ENCODE peak calls at places on chromosome 11, in five cellular contexts. One of them, this sample, is unnamed.

GRCh38 chr11:122656631-122657101 is 1.1 kb downstream of the UBASH3B start:
- DNase-seq in ovary: no peak
- DNase-seq in psoas muscle: peak; percentile 35
- DNase-seq in tibial nerve: no peak
- DNase-seq in stomach: peak; percentile 64
- DNase-seq in this sample: peak; percentile 40

GRCh38 chr11:119218141-119218878 is 12.2 kb downstream of the CBL start:
- DNase-seq in ovary: no peak
- DNase-seq in psoas muscle: no peak
- DNase-seq in tibial nerve: no peak
- DNase-seq in stomach: no peak
- DNase-seq in this sample: no peak

GRCh38 chr11:3154001-3154599 is 11.0 kb downstream of the OSBPL5 start:
- DNase-seq in ovary: peak; percentile 32
- DNase-seq in psoas muscle: peak; percentile 23
- DNase-seq in tibial nerve: no peak
- DNase-seq in stomach: no peak
- DNase-seq in this sample: no peak

GRCh38 chr11:2510626-2511402 is 66.0 kb downstream of the KCNQ1 start:
- DNase-seq in ovary: peak; percentile 11
- DNase-seq in psoas muscle: no peak
- DNase-seq in tibial nerve: peak; percentile 8
- DNase-seq in stomach: peak; percentile 19
- DNase-seq in this sample: peak; percentile 24

GRCh38 chr11:119195680-119196079 is 10.4 kb downstream of the NHERF4 start:
- DNase-seq in ovary: no peak
- DNase-seq in psoas muscle: no peak
- DNase-seq in tibial nerve: no peak
- DNase-seq in stomach: peak; percentile 75
- DNase-seq in this sample: no peak

GRCh38 chr11:36577859-36578258 is 10.1 kb downstream of the RAG1 start:
- DNase-seq in ovary: no peak
- DNase-seq in psoas muscle: no peak
- DNase-seq in tibial nerve: no peak
- DNase-seq in stomach: no peak
- DNase-seq in this sample: no peak

GRCh38 chr11:95912902-95913560 is 10.9 kb downstream of the MTMR2 start:
- DNase-seq in ovary: no peak
- DNase-seq in psoas muscle: no peak
- DNase-seq in tibial nerve: no peak
- DNase-seq in stomach: no peak
- DNase-seq in this sample: no peak

GRCh38 chr11:45278721-45279120 is 7.4 kb downstream of the SYT13 start:
- DNase-seq in ovary: no peak
- DNase-seq in psoas muscle: no peak
- DNase-seq in tibial nerve: no peak
- DNase-seq in stomach: no peak
- DNase-seq in this sample: no peak

GRCh38 chr11:119373917-119374631 is 7.4 kb downstream of the USP2 start:
- DNase-seq in ovary: peak; percentile 64
- DNase-seq in psoas muscle: peak; percentile 71
- DNase-seq in tibial nerve: peak; percentile 52
- DNase-seq in stomach: peak; percentile 83
- DNase-seq in this sample: no peak

GRCh38 chr11:34546511-34547206 is 33.1 kb upstream of the ELF5 start:
- DNase-seq in ovary: no peak
- DNase-seq in psoas muscle: no peak
- DNase-seq in tibial nerve: no peak
- DNase-seq in stomach: no peak
- DNase-seq in this sample: no peak

GRCh38 chr11:73140213-73141030 is 1.7 kb downstream of the FCHSD2 start:
- DNase-seq in ovary: peak; percentile 33
- DNase-seq in psoas muscle: peak; percentile 28
- DNase-seq in tibial nerve: no peak
- DNase-seq in stomach: peak; percentile 48
- DNase-seq in this sample: no peak

GRCh38 chr11:116928102-116928777 is 90.8 kb upstream of the APOA1 start:
- DNase-seq in ovary: no peak
- DNase-seq in psoas muscle: no peak
- DNase-seq in tibial nerve: no peak
- DNase-seq in stomach: no peak
- DNase-seq in this sample: peak; percentile 43

GRCh38 chr11:6635082-6635932 is 16.1 kb upstream of the TPP1 start:
- DNase-seq in ovary: peak; percentile 67
- DNase-seq in psoas muscle: peak; percentile 51
- DNase-seq in tibial nerve: no peak
- DNase-seq in stomach: no peak
- DNase-seq in this sample: no peak

GRCh38 chr11:85821636-85822035 is 10.7 kb upstream of the SYTL2 start:
- DNase-seq in ovary: no peak
- DNase-seq in psoas muscle: no peak
- DNase-seq in tibial nerve: no peak
- DNase-seq in stomach: peak; percentile 57
- DNase-seq in this sample: no peak

GRCh38 chr11:36631704-36632287 is 33.8 kb upstream of the RAG2 start:
- DNase-seq in ovary: no peak
- DNase-seq in psoas muscle: no peak
- DNase-seq in tibial nerve: no peak
- DNase-seq in stomach: no peak
- DNase-seq in this sample: peak; percentile 16

GRCh38 chr11:6333112-6333511 is 12.8 kb upstream of the CAVIN3 start:
- DNase-seq in ovary: no peak
- DNase-seq in psoas muscle: no peak
- DNase-seq in tibial nerve: no peak
- DNase-seq in stomach: no peak
- DNase-seq in this sample: no peak

GRCh38 chr11:765025-765801 is 12.1 kb downstream of the GATD1 start:
- DNase-seq in ovary: peak; percentile 49
- DNase-seq in psoas muscle: peak; percentile 57
- DNase-seq in tibial nerve: no peak
- DNase-seq in stomach: peak; percentile 63
- DNase-seq in this sample: peak; percentile 77

GRCh38 chr11:20035701-20036601 is 124.3 kb downstream of the DBX1 start:
- DNase-seq in ovary: no peak
- DNase-seq in psoas muscle: no peak
- DNase-seq in tibial nerve: peak; percentile 29
- DNase-seq in stomach: no peak
- DNase-seq in this sample: no peak

GRCh38 chr11:119478711-119479285 is 55.8 kb upstream of the THY1 start:
- DNase-seq in ovary: no peak
- DNase-seq in psoas muscle: no peak
- DNase-seq in tibial nerve: no peak
- DNase-seq in stomach: peak; percentile 19
- DNase-seq in this sample: no peak

GRCh38 chr11:8564526-8564925 is 29.5 kb downstream of the STK33 start:
- DNase-seq in ovary: no peak
- DNase-seq in psoas muscle: no peak
- DNase-seq in tibial nerve: no peak
- DNase-seq in stomach: no peak
- DNase-seq in this sample: no peak

GRCh38 chr11:129115652-129116585 is 76.2 kb downstream of the ARHGAP32 start:
- DNase-seq in ovary: no peak
- DNase-seq in psoas muscle: no peak
- DNase-seq in tibial nerve: no peak
- DNase-seq in stomach: no peak
- DNase-seq in this sample: no peak

GRCh38 chr11:96341237-96342130 is 1.5 kb downstream of the MAML2 start:
- DNase-seq in ovary: peak; percentile 74
- DNase-seq in psoas muscle: peak; percentile 43
- DNase-seq in tibial nerve: no peak
- DNase-seq in stomach: peak; percentile 60
- DNase-seq in this sample: peak; percentile 52

GRCh38 chr11:57762235-57762866 is 749 bp downstream of the CTNND1 start:
- DNase-seq in ovary: no peak
- DNase-seq in psoas muscle: no peak
- DNase-seq in tibial nerve: no peak
- DNase-seq in stomach: no peak
- DNase-seq in this sample: no peak

GRCh38 chr11:115238802-115239201 is 265.4 kb downstream of the CADM1 start:
- DNase-seq in ovary: no peak
- DNase-seq in psoas muscle: no peak
- DNase-seq in tibial nerve: no peak
- DNase-seq in stomach: no peak
- DNase-seq in this sample: no peak

GRCh38 chr11:29272019-29272654 is 744.7 kb downstream of the KCNA4 start:
- DNase-seq in ovary: no peak
- DNase-seq in psoas muscle: no peak
- DNase-seq in tibial nerve: no peak
- DNase-seq in stomach: no peak
- DNase-seq in this sample: no peak

GRCh38 chr11:57549983-57550382 is 12.6 kb downstream of the SMTNL1 start:
- DNase-seq in ovary: no peak
- DNase-seq in psoas muscle: no peak
- DNase-seq in tibial nerve: no peak
- DNase-seq in stomach: no peak
- DNase-seq in this sample: no peak

GRCh38 chr11:14619580-14619979 is 24.0 kb upstream of the PDE3B start:
- DNase-seq in ovary: no peak
- DNase-seq in psoas muscle: no peak
- DNase-seq in tibial nerve: no peak
- DNase-seq in stomach: no peak
- DNase-seq in this sample: no peak

GRCh38 chr11:10568486-10568941 is at the start of gene LYVE1:
- DNase-seq in ovary: no peak
- DNase-seq in psoas muscle: no peak
- DNase-seq in tibial nerve: no peak
- DNase-seq in stomach: no peak
- DNase-seq in this sample: no peak

GRCh38 chr11:44621140-44621681 is 55.7 kb downstream of the CD82 start:
- DNase-seq in ovary: peak; percentile 80
- DNase-seq in psoas muscle: peak; percentile 74
- DNase-seq in tibial nerve: peak; percentile 59
- DNase-seq in stomach: peak; percentile 70
- DNase-seq in this sample: peak; percentile 71

GRCh38 chr11:60840711-60841430 is 1.0 kb upstream of the CCDC86 start:
- DNase-seq in ovary: no peak
- DNase-seq in psoas muscle: peak; percentile 45
- DNase-seq in tibial nerve: peak; percentile 30
- DNase-seq in stomach: no peak
- DNase-seq in this sample: no peak

DNA sequence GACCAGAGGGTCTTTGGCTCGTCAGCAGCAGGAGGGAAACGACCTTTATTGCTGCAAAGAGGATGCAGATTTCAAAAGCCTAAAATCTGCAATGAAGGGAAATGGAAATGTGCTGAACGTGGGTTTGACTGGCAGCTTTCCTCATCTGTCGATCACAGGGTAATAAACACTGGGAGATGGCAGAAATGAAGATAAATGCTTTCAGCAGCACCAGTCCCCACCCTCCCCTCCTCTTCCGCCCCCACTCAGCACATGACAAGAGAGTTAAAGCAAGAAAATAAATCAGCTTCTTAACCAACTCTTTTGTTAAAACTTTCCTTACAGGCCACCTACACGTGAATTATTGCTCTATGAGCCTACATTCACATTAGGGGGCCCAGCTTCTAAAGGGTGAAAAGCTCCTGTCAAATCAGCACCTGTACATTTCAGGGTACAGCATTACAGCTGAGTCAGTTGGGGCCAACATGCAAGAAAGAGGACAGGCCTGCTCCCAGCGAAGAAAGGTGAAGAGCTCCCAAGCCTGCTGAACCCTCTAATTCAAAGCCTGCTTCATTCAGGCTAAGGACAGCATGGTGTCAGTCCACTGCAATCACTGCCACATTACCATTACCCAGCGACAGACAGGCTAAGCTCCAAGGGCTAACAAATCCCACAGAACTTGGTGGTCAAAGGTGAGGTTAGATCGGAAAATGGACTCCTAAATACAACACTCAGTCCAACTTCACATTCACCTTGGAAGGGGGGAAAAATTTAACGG is 65.3 kb upstream of the CHRM4 start:
- DNase-seq in ovary: no peak
- DNase-seq in psoas muscle: no peak
- DNase-seq in tibial nerve: no peak
- DNase-seq in stomach: no peak
- DNase-seq in this sample: no peak
- TF ChIP-seq CTCF in ovary: no peak
- TF ChIP-seq CTCF in psoas muscle: no peak
- TF ChIP-seq CTCF in tibial nerve: no peak
- TF ChIP-seq CTCF in stomach: no peak
- TF ChIP-seq CTCF in this sample: no peak

DNA sequence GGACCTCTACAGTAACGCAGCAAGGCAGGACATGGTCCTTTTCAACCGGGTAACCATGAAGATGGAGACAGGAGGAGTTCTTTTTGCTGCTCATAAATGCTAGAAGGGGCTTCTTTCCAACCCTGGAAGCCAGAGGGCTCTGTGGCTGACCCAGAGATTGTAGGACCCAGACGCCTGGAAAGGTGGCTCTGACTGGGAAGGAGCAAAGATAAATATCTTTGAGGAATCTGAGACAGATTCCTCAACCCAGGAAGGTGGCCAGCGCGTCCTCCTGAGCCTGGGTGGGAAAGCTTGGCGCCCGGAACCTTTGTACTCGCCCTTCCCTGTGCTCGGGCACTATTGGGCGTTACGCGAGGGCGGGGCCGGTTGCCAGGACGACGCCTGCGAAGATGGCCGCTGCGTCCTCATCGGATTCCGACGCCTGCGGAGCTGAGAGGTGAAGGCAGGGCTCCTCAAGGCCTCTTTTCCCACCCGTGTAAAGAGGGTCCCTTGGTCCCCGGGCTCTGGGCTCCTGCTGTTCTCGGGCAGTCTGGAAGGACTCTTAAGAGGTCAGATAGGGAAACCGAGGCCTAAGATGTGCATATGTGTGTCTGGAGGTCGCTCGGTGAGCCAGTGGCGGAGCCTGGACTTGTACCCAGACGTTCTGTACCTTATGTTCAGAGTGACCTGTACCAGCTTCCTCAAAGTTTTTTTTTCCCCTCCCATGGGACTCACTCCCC is at the start of gene BBS1:
- DNase-seq in ovary: peak; percentile 89
- DNase-seq in psoas muscle: peak; percentile 88
- DNase-seq in tibial nerve: peak; percentile 85
- DNase-seq in stomach: peak; percentile 90
- DNase-seq in this sample: peak; percentile 89
- TF ChIP-seq CTCF in ovary: no peak
- TF ChIP-seq CTCF in psoas muscle: no peak
- TF ChIP-seq CTCF in tibial nerve: no peak
- TF ChIP-seq CTCF in stomach: no peak
- TF ChIP-seq CTCF in this sample: no peak

GRCh38 chr11:112343368-112344039 is 82.8 kb upstream of the PLET1 start:
- DNase-seq in ovary: no peak
- DNase-seq in psoas muscle: no peak
- DNase-seq in tibial nerve: no peak
- DNase-seq in stomach: no peak
- DNase-seq in this sample: no peak
- TF ChIP-seq CTCF in ovary: no peak
- TF ChIP-seq CTCF in psoas muscle: no peak
- TF ChIP-seq CTCF in tibial nerve: no peak
- TF ChIP-seq CTCF in stomach: no peak
- TF ChIP-seq CTCF in this sample: no peak

DNA sequence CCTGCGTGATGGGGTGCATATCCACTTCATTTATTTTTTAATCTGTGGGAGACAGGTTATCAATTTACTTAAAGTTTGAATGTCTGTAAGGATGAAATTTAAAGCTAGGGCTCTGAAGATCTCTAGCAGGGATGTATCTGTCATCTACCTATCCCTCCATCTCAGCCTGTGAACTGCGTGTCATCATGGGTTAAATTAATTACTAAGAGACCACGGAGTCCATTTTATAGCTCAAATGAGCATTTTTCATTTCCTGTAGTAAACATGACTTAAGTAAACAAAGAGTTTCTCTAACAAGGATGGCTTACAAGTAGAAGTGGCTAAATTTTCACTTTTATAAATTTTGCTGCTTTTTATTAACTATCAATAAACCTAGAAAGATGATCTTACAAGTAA is 2.9 kb upstream of the GLB1L3 start:
- DNase-seq in ovary: no peak
- DNase-seq in psoas muscle: no peak
- DNase-seq in tibial nerve: no peak
- DNase-seq in stomach: no peak
- DNase-seq in this sample: no peak
- TF ChIP-seq CTCF in ovary: no peak
- TF ChIP-seq CTCF in psoas muscle: no peak
- TF ChIP-seq CTCF in tibial nerve: no peak
- TF ChIP-seq CTCF in stomach: no peak
- TF ChIP-seq CTCF in this sample: no peak

This sample was measured in GM13977.